ENCODE peak calls at places on chromosome X, in eight cellular contexts. Q is H7; R is NCI-H510A treated with DMSO at 0.1 percent for 48 hours; T is NCI-H1092 treated with DMSO at 0.1 percent for 48 hours; M is stimulated activated CD4-positive, alpha-beta T cell treated with anti-CD3 and anti-CD28 coated beads, Interleukin-15, amount 100 ng/mL, for 1 hour; W is ovary; Z is cardiac fibroblast; P is nephron progenitor cell. O is an unnamed sample.

GRCh38 chrX:20319054-20319453 is 52.3 kb upstream of the RPS6KA3 start:
- DNase-seq in Q (no peak), R (no peak), T (no peak), M (no peak), W (no peak), Z (no peak), P (no peak), O (no peak)

GRCh38 chrX:150363561-150364346 is 637 bp downstream of the MAMLD1 start:
- DNase-seq in Q (peak), R (no peak), T (peak), M (no peak), W (peak), Z (peak), P (peak), O (peak)

GRCh38 chrX:1400731-1401471 is 9.0 kb upstream of the SLC25A6 start:
- DNase-seq in Q (peak), R (no peak), T (no peak), M (no peak), W (no peak), Z (no peak), P (no peak), O (peak)

GRCh38 chrX:7926501-7926900 is 712 bp downstream of the PNPLA4 start:
- DNase-seq in Q (no peak), R (no peak), T (no peak), M (no peak), W (no peak), Z (peak), P (no peak), O (no peak)

GRCh38 chrX:20463296-20464075 is 196.8 kb upstream of the RPS6KA3 start:
- DNase-seq in Q (no peak), R (no peak), T (no peak), M (no peak), W (no peak), Z (no peak), P (no peak), O (no peak)

GRCh38 chrX:123464709-123465108 is 268.1 kb downstream of the THOC2 start:
- DNase-seq in Q (no peak), R (no peak), T (no peak), M (no peak), W (no peak), Z (no peak), P (no peak), O (no peak)

GRCh38 chrX:1386338-1387127 is 5.4 kb downstream of the SLC25A6 start:
- DNase-seq in Q (peak), R (no peak), T (no peak), M (no peak), W (no peak), Z (no peak), P (no peak), O (no peak)

GRCh38 chrX:16745102-16745501 is 25.7 kb downstream of the SYAP1 start:
- DNase-seq in Q (no peak), R (no peak), T (no peak), M (no peak), W (no peak), Z (no peak), P (no peak), O (no peak)

GRCh38 chrX:65601530-65602281 is 65.7 kb upstream of the MSN start:
- DNase-seq in Q (no peak), R (peak), T (peak), M (no peak), W (peak), Z (peak), P (no peak), O (no peak)

GRCh38 chrX:103531002-103531401 is 11.7 kb upstream of the RAB40A start:
- DNase-seq in Q (no peak), R (no peak), T (no peak), M (no peak), W (no peak), Z (peak), P (no peak), O (no peak)

GRCh38 chrX:31580227-31580626 is 508.4 kb upstream of the FTHL17 start:
- DNase-seq in Q (no peak), R (peak), T (peak), M (no peak), W (no peak), Z (no peak), P (peak), O (peak)

GRCh38 chrX:68354869-68355628 is 78.2 kb downstream of the OPHN1 start:
- DNase-seq in Q (no peak), R (peak), T (no peak), M (no peak), W (no peak), Z (no peak), P (no peak), O (no peak)

GRCh38 chrX:45788941-45789348 is 588.3 kb upstream of the DIPK2B start:
- DNase-seq in Q (no peak), R (no peak), T (no peak), M (no peak), W (no peak), Z (peak), P (no peak), O (peak)

GRCh38 chrX:115147220-115147619 is 42.0 kb upstream of the RBMXL3 start:
- DNase-seq in Q (peak), R (peak), T (peak), M (no peak), W (no peak), Z (peak), P (no peak), O (peak)

GRCh38 chrX:136250191-136251041 is 784 bp downstream of the MAP7D3 start:
- DNase-seq in Q (peak), R (no peak), T (no peak), M (peak), W (no peak), Z (peak), P (peak), O (peak)

GRCh38 chrX:110557864-110558263 is 199.2 kb downstream of the RTL9 start:
- DNase-seq in Q (no peak), R (no peak), T (no peak), M (no peak), W (no peak), Z (no peak), P (no peak), O (no peak)

GRCh38 chrX:45524296-45524695 is 323.6 kb upstream of the DIPK2B start:
- DNase-seq in Q (no peak), R (no peak), T (peak), M (no peak), W (no peak), Z (peak), P (no peak), O (no peak)

GRCh38 chrX:15483897-15484296 is 9.2 kb downstream of the PIR start:
- DNase-seq in Q (no peak), R (no peak), T (no peak), M (no peak), W (no peak), Z (no peak), P (no peak), O (no peak)

GRCh38 chrX:107777536-107777832 is at the start of gene NCBP2L:
- DNase-seq in Q (no peak), R (no peak), T (no peak), M (no peak), W (no peak), Z (no peak), P (no peak), O (no peak)

GRCh38 chrX:74925210-74926088 is at the start of gene NEXMIF:
- DNase-seq in Q (peak), R (peak), T (peak), M (no peak), W (peak), Z (peak), P (peak), O (peak)

GRCh38 chrX:11504234-11504633 is 161.5 kb downstream of the ARHGAP6 start:
- DNase-seq in Q (no peak), R (no peak), T (no peak), M (no peak), W (no peak), Z (no peak), P (no peak), O (peak)

GRCh38 chrX:14753436-14753835 is 119.4 kb downstream of the FANCB start:
- DNase-seq in Q (no peak), R (no peak), T (no peak), M (no peak), W (no peak), Z (no peak), P (no peak), O (no peak)

GRCh38 chrX:84224741-84225140 is 36.7 kb upstream of the RPS6KA6 start:
- DNase-seq in Q (no peak), R (no peak), T (no peak), M (no peak), W (no peak), Z (no peak), P (no peak), O (no peak)

GRCh38 chrX:39907964-39908616 is 189.7 kb downstream of the BCOR start:
- DNase-seq in Q (peak), R (no peak), T (no peak), M (no peak), W (peak), Z (peak), P (no peak), O (no peak)

GRCh38 chrX:10158279-10158939 is 1.6 kb downstream of the CLCN4 start:
- DNase-seq in Q (peak), R (peak), T (peak), M (no peak), W (peak), Z (no peak), P (peak), O (peak)

GRCh38 chrX:71250856-71251255 is 3.1 kb downstream of the ZMYM3 start:
- DNase-seq in Q (no peak), R (no peak), T (no peak), M (no peak), W (no peak), Z (no peak), P (no peak), O (no peak)

GRCh38 chrX:68387786-68388185 is 45.5 kb downstream of the OPHN1 start:
- DNase-seq in Q (no peak), R (no peak), T (no peak), M (no peak), W (no peak), Z (peak), P (no peak), O (no peak)

GRCh38 chrX:48083212-48083611 is 11.8 kb upstream of the ZNF630 start:
- DNase-seq in Q (peak), R (no peak), T (peak), M (no peak), W (peak), Z (peak), P (peak), O (peak)

GRCh38 chrX:108270739-108271396 is 167.4 kb downstream of the COL4A6 start:
- DNase-seq in Q (no peak), R (peak), T (peak), M (no peak), W (no peak), Z (peak), P (no peak), O (no peak)

GRCh38 chrX:16528620-16529019 is 121.3 kb upstream of the S100G start:
- DNase-seq in Q (no peak), R (no peak), T (no peak), M (no peak), W (no peak), Z (no peak), P (no peak), O (no peak)

GRCh38 chrX:19658030-19658429 is 142.7 kb upstream of the MAP3K15 start:
- DNase-seq in Q (no peak), R (no peak), T (no peak), M (no peak), W (no peak), Z (no peak), P (no peak), O (no peak)

O was measured in GM23338.